ENCODE peak calls at places on chromosome 6, in seven cellular contexts. X, J, I, F, N, Z and D are unnamed samples.

GRCh38 chr6:113556775-113557174 is 300.4 kb upstream of the MARCKS start:
- DNase-seq in X (no peak), Z (no peak), N (no peak), I (no peak), F (no peak), J (no peak), D (no peak)

GRCh38 chr6:24991748-24992467 is 56.1 kb upstream of the RIPOR2 start:
- DNase-seq in J (no peak), N (peak; percentile 67), Z (peak; percentile 13), F (peak; percentile 43), I (peak; percentile 57), X (peak; percentile 64), D (no peak)

GRCh38 chr6:19668710-19669109 is 168.5 kb upstream of the ID4 start:
- DNase-seq in Z (no peak), N (no peak), I (no peak), F (peak; percentile 79), X (no peak), J (peak; percentile 48), D (no peak)

GRCh38 chr6:145214570-145214969 is 520.8 kb downstream of the EPM2A start:
- DNase-seq in X (peak; percentile 4), F (peak; percentile 63), J (no peak), Z (peak; percentile 15), I (no peak), N (peak; percentile 33), D (no peak)

GRCh38 chr6:340991-341827 is 48.9 kb downstream of the DUSP22 start:
- DNase-seq in Z (no peak), I (no peak), F (no peak), N (peak; percentile 91), J (no peak), X (no peak), D (no peak)

GRCh38 chr6:35388772-35389352 is 46.5 kb downstream of the PPARD start:
- DNase-seq in X (no peak), F (no peak), N (no peak), Z (no peak), I (no peak), J (no peak), D (no peak)

GRCh38 chr6:134515976-134516375 is 198.1 kb upstream of the SGK1 start:
- DNase-seq in F (peak; percentile 88), Z (no peak), X (no peak), I (no peak), J (no peak), N (no peak), D (no peak)

GRCh38 chr6:149484733-149485700 is at the start of gene ZC3H12D:
- DNase-seq in F (peak; percentile 49), X (no peak), Z (no peak), N (peak; percentile 40), J (peak; percentile 11), I (peak; percentile 80), D (no peak)

GRCh38 chr6:166625356-166625755 is 1.7 kb downstream of the RPS6KA2 start:
- DNase-seq in X (no peak), F (peak; percentile 40), J (no peak), I (no peak), Z (no peak), N (no peak), D (no peak)

GRCh38 chr6:63997727-63998126 is 362.1 kb downstream of the PHF3 start:
- DNase-seq in N (no peak), F (no peak), J (no peak), X (no peak), I (no peak), Z (no peak), D (no peak)

GRCh38 chr6:96391776-96392175 is 129.8 kb upstream of the UFL1 start:
- DNase-seq in F (no peak), N (no peak), X (peak; percentile 48), I (no peak), J (no peak), Z (no peak), D (no peak)

DNA sequence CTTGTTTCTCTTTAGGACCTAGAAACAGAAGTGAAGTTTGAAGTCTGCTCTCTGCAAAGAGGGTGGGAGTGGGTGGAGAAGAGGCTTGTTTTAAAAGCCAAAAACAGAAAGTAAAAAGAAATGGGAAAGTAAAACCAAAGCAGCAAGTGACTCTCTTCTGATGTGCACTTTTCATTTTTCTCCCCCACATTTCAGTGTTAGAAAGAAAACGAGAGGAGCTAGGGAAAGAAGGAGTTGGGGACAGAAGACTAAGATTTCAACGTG is 1.3 kb downstream of the C6orf141 start:
- DNase-seq in X (no peak), N (no peak), F (no peak), Z (no peak), I (no peak), J (no peak), D (no peak)
- H3K4me3 ChIP-seq in X (peak overlapping the region; percentile 53), N (no peak overlapping the region), F (peak overlapping the region; percentile 55), Z (peak overlapping the region; percentile 61), I (no peak overlapping the region), J (no peak overlapping the region), D (peak overlapping the region; percentile 65)

GRCh38 chr6:29770286-29770685 is 47.1 kb downstream of the HLA-F start:
- DNase-seq in Z (no peak), N (no peak), I (no peak), X (no peak), F (no peak), J (no peak), D (no peak)

GRCh38 chr6:29764422-29765196 is 41.4 kb downstream of the HLA-F start:
- DNase-seq in N (no peak), Z (no peak), J (no peak), F (peak; percentile 61), X (no peak), I (no peak), D (no peak)

GRCh38 chr6:29763491-29764289 is 40.5 kb downstream of the HLA-F start:
- DNase-seq in N (no peak), X (no peak), F (peak; percentile 90), Z (no peak), J (peak; percentile 52), I (no peak), D (no peak)

GRCh38 chr6:29769336-29769735 is 46.1 kb downstream of the HLA-F start:
- DNase-seq in I (no peak), F (no peak), N (no peak), Z (no peak), X (peak; percentile 13), J (no peak), D (no peak)
- H3K4me3 ChIP-seq in I (no peak overlapping the region), F (no peak overlapping the region), N (no peak overlapping the region), Z (no peak overlapping the region), X (no peak overlapping the region), J (no peak overlapping the region), D (no peak overlapping the region)

GRCh38 chr6:54718541-54719023 is 128.0 kb upstream of the FAM83B start:
- DNase-seq in F (no peak), J (no peak), X (no peak), N (no peak), I (no peak), Z (no peak), D (no peak)
- H3K4me3 ChIP-seq in F (no peak overlapping the region), J (no peak overlapping the region), X (no peak overlapping the region), N (no peak overlapping the region), I (no peak overlapping the region), Z (no peak overlapping the region), D (no peak overlapping the region)

GRCh38 chr6:169723200-169723909 is 945 bp downstream of the PHF10 start:
- DNase-seq in Z (no peak), J (no peak), F (peak; percentile 75), N (peak; percentile 86), X (peak; percentile 83), I (peak; percentile 59), D (peak; percentile 13)

GRCh38 chr6:169722362-169723199 is 1.7 kb downstream of the PHF10 start:
- DNase-seq in J (no peak), N (peak; percentile 68), I (peak; percentile 11), F (peak; percentile 81), Z (no peak), X (peak; percentile 62), D (no peak)

GRCh38 chr6:169723991-169724553 is at the start of gene PHF10:
- DNase-seq in N (peak; percentile 59), I (peak; percentile 37), F (no peak), X (peak; percentile 89), Z (no peak), J (no peak), D (no peak)

GRCh38 chr6:169719117-169719516 is 5.2 kb downstream of the PHF10 start:
- DNase-seq in X (no peak), I (no peak), N (no peak), Z (no peak), J (no peak), F (no peak), D (no peak)

DNA sequence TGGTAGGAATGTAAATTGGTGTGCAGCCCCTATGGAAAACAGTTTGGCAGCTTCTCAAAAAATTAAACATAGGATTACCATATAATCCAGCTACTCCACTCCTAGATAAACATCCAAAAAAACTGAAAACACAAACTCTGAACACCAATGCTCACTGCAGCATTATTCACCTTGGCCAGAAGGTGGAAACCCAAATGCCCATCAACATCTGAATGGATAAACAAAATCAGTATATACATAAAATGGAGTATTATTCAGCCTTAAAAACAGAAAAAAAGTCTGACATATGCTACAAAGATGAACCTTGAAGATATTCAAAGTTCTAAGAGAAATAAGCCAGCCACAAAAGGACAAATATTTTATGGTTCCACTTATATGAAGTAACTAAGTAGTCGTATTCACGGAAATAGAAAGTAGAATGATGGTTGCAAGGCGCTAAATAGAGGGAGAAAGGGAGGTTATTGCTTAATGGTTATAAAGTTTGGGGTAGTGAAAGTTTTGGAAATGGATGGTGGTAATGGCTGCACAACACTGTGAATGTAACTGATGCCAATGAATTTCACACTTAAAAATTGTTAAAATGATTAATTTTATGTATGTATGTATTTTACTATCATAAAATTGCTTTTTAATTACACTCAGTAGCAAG is 4.0 kb downstream of the PHF10 start:
- DNase-seq in X (no peak), N (no peak), Z (no peak), J (no peak), I (no peak), F (no peak), D (no peak)
- H3K4me3 ChIP-seq in X (no peak overlapping the region), N (no peak overlapping the region), Z (no peak overlapping the region), J (no peak overlapping the region), I (no peak overlapping the region), F (no peak overlapping the region), D (no peak overlapping the region)

GRCh38 chr6:27669798-27670301 is 196.9 kb upstream of the ZNF184 start:
- DNase-seq in N (peak; percentile 50), J (no peak), Z (no peak), X (no peak), I (no peak), F (no peak), D (no peak)

GRCh38 chr6:27668442-27669275 is 195.8 kb upstream of the ZNF184 start:
- DNase-seq in I (no peak), Z (peak; percentile 94), N (peak; percentile 95), J (no peak), X (peak; percentile 80), F (peak; percentile 61), D (no peak)

GRCh38 chr6:27669278-27669797 is 196.4 kb upstream of the ZNF184 start:
- DNase-seq in I (no peak), F (peak; percentile 15), N (peak; percentile 55), X (no peak), Z (peak; percentile 38), J (no peak), D (no peak)

GRCh38 chr6:27667651-27668441 is 194.9 kb upstream of the ZNF184 start:
- DNase-seq in N (peak; percentile 61), I (no peak), J (no peak), Z (peak; percentile 56), F (no peak), X (no peak), D (no peak)

DNA sequence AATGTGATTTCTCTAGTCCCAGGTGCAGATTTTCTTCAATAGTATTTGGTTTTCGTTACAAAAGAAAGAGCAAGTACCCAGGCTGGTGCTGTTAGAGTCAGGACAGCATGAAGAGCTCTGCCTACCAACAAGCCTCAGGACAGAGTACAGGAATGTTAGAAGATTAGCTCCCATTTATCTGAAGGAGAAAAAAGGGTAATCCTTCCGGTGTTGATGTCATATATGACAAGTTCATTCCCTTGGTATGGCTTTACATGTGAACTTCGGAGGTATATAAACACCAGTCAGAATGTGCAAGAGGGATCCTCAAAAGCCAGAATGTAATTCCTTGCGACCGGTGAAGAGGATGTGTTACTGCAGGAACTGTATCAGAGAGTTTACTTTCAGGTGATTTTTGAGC is 194.1 kb upstream of the ZNF184 start:
- DNase-seq in J (no peak), X (no peak), Z (no peak), F (no peak), I (no peak), N (no peak), D (no peak)
- H3K4me3 ChIP-seq in J (no peak overlapping the region), X (peak overlapping the region; percentile 48), Z (peak overlapping the region; percentile 86), F (no peak overlapping the region), I (no peak overlapping the region), N (peak overlapping the region; percentile 53), D (no peak overlapping the region)